ENCODE peak calls at places on chromosomes 12 and 14, in four cellular contexts. H is adrenal gland, J is lower leg skin, I is BE2C. D is an unnamed sample.

GRCh38 chr12:50246873-50247612 is 36.3 kb downstream of the LIMA1 start:
- DNase-seq in H (peak), J (peak), I (peak), D (peak)

GRCh38 chr12:55933158-55933798 is 2.3 kb downstream of the DGKA start:
- DNase-seq in H (no peak), J (no peak), I (no peak), D (no peak)

GRCh38 chr12:23757541-23757962 is 191.9 kb downstream of the SOX5 start:
- DNase-seq in H (no peak), J (no peak), I (no peak), D (no peak)

GRCh38 chr12:81705586-81705985 is 53.6 kb downstream of the PPFIA2 start:
- DNase-seq in H (no peak), J (no peak), I (no peak), D (no peak)

GRCh38 chr12:119096429-119097202 is 82.1 kb upstream of the HSPB8 start:
- DNase-seq in H (no peak), J (no peak), I (peak), D (no peak)

GRCh38 chr12:23349550-23349949 is 599.9 kb downstream of the SOX5 start:
- DNase-seq in H (no peak), J (no peak), I (no peak), D (no peak)

GRCh38 chr14:92549853-92550244 is 36.3 kb downstream of the RIN3 start:
- DNase-seq in H (peak), J (peak), I (peak), D (no peak)

GRCh38 chr14:41609704-41610183 is 3.1 kb downstream of the LRFN5 start:
- DNase-seq in H (peak), J (peak), I (peak), D (no peak)

DNA sequence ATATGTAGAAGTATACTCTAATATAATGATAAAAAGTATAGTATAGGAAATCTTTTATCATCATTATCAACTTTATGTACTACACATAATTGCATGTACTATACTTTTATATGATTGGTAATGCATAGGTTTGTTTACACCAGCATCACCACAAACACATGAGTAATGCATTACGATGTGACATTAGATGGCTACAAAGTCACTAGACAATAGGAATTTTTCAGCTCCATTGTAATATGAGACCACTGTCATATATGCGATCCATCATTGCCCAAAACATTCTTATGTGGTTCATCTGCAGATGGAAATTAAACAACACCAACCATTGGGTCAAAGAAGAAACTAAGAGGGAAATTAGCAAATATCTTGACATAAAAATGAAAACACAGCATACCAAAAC is 4.4 kb downstream of the ADAM20 start:
- DNase-seq in H (no peak), J (no peak), I (no peak), D (no peak)
- H3K4me3 ChIP-seq in H (no peak), J (no peak), I (no peak), D (no peak)

GRCh38 chr14:93824518-93825234 is 36.4 kb upstream of the PRIMA1 start:
- DNase-seq in H (no peak), J (no peak), I (peak), D (no peak)
- TF ChIP-seq CTCF in H (no peak), J (no peak), I (peak), D (no peak)

GRCh38 chr12:42322567-42322966 is 3.3 kb downstream of the ZCRB1 start:
- DNase-seq in H (no peak), J (no peak), I (no peak), D (no peak)
- H3K4me3 ChIP-seq in H (no peak), J (no peak), I (no peak), D (no peak)

DNA sequence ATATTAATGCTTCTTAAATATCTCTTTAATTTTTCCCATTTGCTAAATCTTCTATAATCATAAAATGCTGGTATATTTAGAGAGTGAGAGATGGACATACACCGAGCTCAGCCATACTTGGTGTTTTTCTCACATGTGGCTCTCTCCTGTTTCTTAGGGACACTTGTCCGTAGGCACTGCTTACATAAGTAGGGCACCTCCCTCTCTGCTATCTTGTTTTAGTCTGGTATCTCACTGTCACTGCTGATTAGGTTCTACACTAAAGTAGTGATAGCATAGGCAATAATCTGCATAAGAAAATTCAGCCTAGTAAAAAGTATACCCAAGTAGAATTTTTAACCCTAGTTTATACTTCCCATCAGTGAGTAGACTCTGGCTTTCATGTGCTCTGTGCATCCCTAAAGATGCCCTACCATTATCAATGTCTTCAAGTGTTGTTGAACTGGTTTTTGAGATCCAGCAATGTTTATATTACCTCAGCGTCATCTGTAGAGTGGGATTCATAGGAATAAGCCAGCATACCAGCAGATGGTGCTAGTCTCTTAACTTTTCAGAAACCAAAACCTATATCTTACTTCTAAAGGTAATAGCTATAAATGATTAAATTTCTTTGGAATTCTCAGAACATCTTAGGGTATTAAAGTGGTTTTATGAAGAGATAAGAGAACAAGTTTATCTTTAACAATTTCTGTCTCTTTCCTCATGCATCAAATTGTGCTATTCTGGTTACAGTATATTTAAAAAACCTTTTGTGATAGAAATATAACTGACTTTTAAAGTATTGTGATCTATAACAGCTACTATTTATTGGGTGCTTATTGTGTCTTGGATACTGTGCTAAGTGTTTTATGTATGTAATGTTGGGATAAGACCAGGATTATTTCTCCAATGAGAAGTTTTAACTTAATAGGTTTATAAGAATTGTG is 32.9 kb downstream of the ARID2 start:
- DNase-seq in H (no peak), J (no peak), I (peak), D (peak)
- TF ChIP-seq CTCF in H (peak), J (no peak), I (peak), D (peak)

DNA sequence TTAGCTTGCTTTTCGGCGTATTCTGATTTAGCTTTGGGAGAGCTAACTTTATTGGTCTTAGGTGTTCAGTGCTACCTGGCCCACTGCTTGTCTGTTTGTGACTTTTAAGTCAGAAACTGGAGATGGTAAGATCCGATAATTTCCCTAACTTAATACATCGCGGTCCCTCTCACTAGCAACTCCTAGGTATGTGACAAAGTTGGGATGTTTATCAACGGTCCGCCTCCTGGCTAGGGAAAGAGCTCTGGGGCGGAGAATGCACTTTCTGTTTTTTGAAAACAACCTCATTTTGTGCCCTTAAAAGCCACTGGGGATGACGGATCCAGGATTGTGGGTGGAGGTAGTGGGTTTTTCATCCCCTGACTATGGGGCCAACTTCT is 1.2 kb downstream of the CDKN1B start:
- DNase-seq in H (no peak), J (no peak), I (no peak), D (no peak)
- H3K4me3 ChIP-seq in H (peak), J (peak), I (peak), D (peak)

DNA sequence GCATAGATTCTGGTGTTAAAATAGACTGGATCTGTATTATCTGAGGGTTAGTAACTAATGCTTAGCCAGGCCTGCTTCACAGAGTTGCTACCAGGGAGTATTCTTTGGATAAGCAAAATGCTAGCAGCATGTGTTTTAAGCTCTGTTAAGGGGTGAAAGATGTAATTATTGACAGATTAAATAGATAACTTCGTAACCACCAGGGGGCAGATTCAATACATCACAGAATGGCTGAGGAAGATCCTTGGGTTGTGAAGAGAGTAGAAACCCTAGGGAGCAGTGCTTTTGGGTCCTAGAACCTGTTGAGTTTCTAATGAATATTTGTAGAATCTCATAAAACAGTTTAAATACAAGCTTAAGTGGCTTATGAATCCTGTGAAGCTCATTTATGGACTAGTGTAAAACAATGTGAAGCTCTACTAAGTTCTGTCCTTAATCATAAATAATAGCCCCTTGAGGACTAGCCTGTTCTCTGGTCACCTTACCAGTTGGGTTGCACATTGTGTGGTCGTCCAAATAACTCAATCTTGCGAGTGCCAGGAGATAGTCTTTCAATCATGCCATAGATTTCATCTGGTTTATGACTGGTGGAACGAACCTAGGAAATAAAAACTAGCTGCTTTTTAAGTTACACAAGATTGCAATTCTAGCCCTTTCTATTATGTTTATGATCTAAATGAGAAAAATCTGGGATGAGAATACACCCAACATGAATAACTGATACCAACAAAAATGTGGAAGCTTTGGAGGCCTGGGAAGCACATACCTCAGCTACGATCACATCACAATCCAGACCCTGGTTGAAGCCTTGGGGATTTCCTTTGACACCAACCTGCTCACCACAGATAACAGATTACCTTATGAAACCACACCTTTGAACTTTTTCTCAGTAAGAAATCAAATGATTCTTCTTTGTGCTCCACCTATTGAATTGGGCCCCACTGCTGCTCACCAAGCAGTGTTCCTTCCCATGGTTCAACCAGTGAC is 12.3 kb downstream of the METTL3 start:
- DNase-seq in H (no peak), J (no peak), I (peak), D (peak)
- TF ChIP-seq CTCF in H (peak), J (no peak), I (peak), D (peak)